ENCODE peak calls at places on chromosomes 7 and 10, in seven cellular contexts. J is small intestine; B is stimulated activated CD4-positive, alpha-beta T cell treated with anti-CD3 and anti-CD28 coated beads, Interleukin-4, amount 100 ng/mL, for 48 hours; D is amygdala; E is RWPE1; R is GDM1; P is cardiac fibroblast. I is an unnamed sample.
A peak's percentile ranks its signal among the peaks of the same experiment; 100 is the strongest.

GRCh38 chr7:116951366-116952292 is 1.7 kb upstream of the ST7 start:
- DNase-seq in J (peak; percentile 97), B (no peak), D (no peak), E (no peak), R (no peak), P (no peak), I (peak; percentile 72)

GRCh38 chr7:19327011-19327410 is 181.8 kb upstream of the FERD3L start:
- DNase-seq in J (no peak), B (no peak), D (no peak), E (no peak), R (no peak), P (peak; percentile 85), I (no peak)

GRCh38 chr10:69047111-69047837 is 40.6 kb upstream of the SRGN start:
- DNase-seq in J (no peak), B (no peak), D (no peak), E (no peak), R (no peak), P (no peak), I (no peak)

GRCh38 chr7:149795126-149795525 is 21.7 kb upstream of the ZNF467 start:
- DNase-seq in J (no peak), B (no peak), D (no peak), E (no peak), R (no peak), P (no peak), I (no peak)

GRCh38 chr10:89685932-89686331 is 15.5 kb upstream of the KIF20B start:
- DNase-seq in J (no peak), B (no peak), D (no peak), E (no peak), R (peak; percentile 27), P (no peak), I (no peak)

GRCh38 chr10:52287853-52288252 is 26.2 kb upstream of the DKK1 start:
- DNase-seq in J (peak; percentile 91), B (no peak), D (no peak), E (no peak), R (no peak), P (no peak), I (no peak)

GRCh38 chr7:158783595-158783994 is 45.7 kb downstream of the ESYT2 start:
- DNase-seq in J (no peak), B (no peak), D (no peak), E (no peak), R (no peak), P (no peak), I (no peak)

GRCh38 chr7:1897076-1897860 is 227.2 kb downstream of the ELFN1 start:
- DNase-seq in J (no peak), B (no peak), D (no peak), E (no peak), R (no peak), P (no peak), I (no peak)

GRCh38 chr10:61262486-61263261 is 190.5 kb downstream of the TMEM26 start:
- DNase-seq in J (no peak), B (no peak), D (no peak), E (no peak), R (no peak), P (no peak), I (no peak)

GRCh38 chr10:26481914-26482550 is 43.9 kb downstream of the APBB1IP start:
- DNase-seq in J (peak; percentile 54), B (no peak), D (no peak), E (no peak), R (peak; percentile 73), P (no peak), I (no peak)

GRCh38 chr10:35025916-35026315 is 64.2 kb downstream of the CUL2 start:
- DNase-seq in J (peak; percentile 26), B (no peak), D (no peak), E (peak; percentile 43), R (no peak), P (peak; percentile 67), I (no peak)

GRCh38 chr10:124744047-124744687 is at the start of gene FAM53B:
- DNase-seq in J (peak; percentile 91), B (peak; percentile 65), D (peak; percentile 66), E (peak; percentile 80), R (peak; percentile 82), P (peak; percentile 85), I (peak; percentile 95)

GRCh38 chr10:86267286-86268195 is 99.1 kb downstream of the GRID1 start:
- DNase-seq in J (no peak), B (no peak), D (no peak), E (no peak), R (no peak), P (no peak), I (no peak)

GRCh38 chr7:112138453-112138852 is 67.7 kb downstream of the DOCK4 start:
- DNase-seq in J (no peak), B (no peak), D (no peak), E (no peak), R (no peak), P (no peak), I (no peak)

GRCh38 chr10:64973391-64973790 is 1452.2 kb downstream of the REEP3 start:
- DNase-seq in J (no peak), B (no peak), D (no peak), E (no peak), R (no peak), P (no peak), I (no peak)

GRCh38 chr10:35510891-35511290 is 94.2 kb upstream of the GJD4 start:
- DNase-seq in J (no peak), B (no peak), D (no peak), E (no peak), R (no peak), P (no peak), I (no peak)

GRCh38 chr10:77582710-77583115 is 54.9 kb downstream of the KCNMA1 start:
- DNase-seq in J (peak; percentile 21), B (no peak), D (no peak), E (peak; percentile 81), R (no peak), P (peak; percentile 58), I (peak; percentile 33)

GRCh38 chr7:93310346-93310745 is 78.2 kb downstream of the VPS50 start:
- DNase-seq in J (no peak), B (no peak), D (no peak), E (no peak), R (no peak), P (no peak), I (no peak)

GRCh38 chr7:117034851-117035462 is 81.7 kb downstream of the ST7 start:
- DNase-seq in J (no peak), B (no peak), D (no peak), E (no peak), R (no peak), P (peak; percentile 64), I (peak; percentile 92)

GRCh38 chr10:6786579-6787031 is 206.5 kb upstream of the PRKCQ start:
- DNase-seq in J (no peak), B (no peak), D (no peak), E (peak; percentile 35), R (no peak), P (peak; percentile 73), I (no peak)

GRCh38 chr10:124886195-124886594 is 55.7 kb upstream of the ZRANB1 start:
- DNase-seq in J (no peak), B (no peak), D (no peak), E (no peak), R (no peak), P (peak; percentile 43), I (peak; percentile 8)

GRCh38 chr10:48317321-48317990 is 11.0 kb downstream of the MAPK8 start:
- DNase-seq in J (no peak), B (no peak), D (no peak), E (no peak), R (no peak), P (no peak), I (no peak)